ENCODE peak calls at places on chromosome 4, in nine cellular contexts. J, R, I, Q, V, A, H, K and S are unnamed samples.

GRCh38 chr4:141810038-141810701 is 173.8 kb downstream of the IL15 start:
- DNase-seq in K (no peak), H (no peak), R (no peak), I (no peak), Q (no peak), A (no peak), J (no peak), V (no peak), S (no peak)

GRCh38 chr4:101806914-101807313 is 16.4 kb downstream of the BANK1 start:
- DNase-seq in A (peak; percentile 5), V (no peak), I (no peak), J (peak; percentile 64), H (no peak), K (no peak), Q (no peak), R (no peak), S (no peak)

GRCh38 chr4:67587156-67587555 is 28.6 kb downstream of the STAP1 start:
- DNase-seq in A (no peak), J (no peak), R (no peak), Q (no peak), K (no peak), V (no peak), H (no peak), I (no peak), S (no peak)

GRCh38 chr4:36349904-36350554 is 68.6 kb downstream of the DTHD1 start:
- DNase-seq in J (no peak), H (no peak), R (no peak), I (no peak), A (no peak), Q (no peak), V (no peak), K (no peak), S (no peak)

GRCh38 chr4:165085946-165086345 is 26.7 kb downstream of the TMEM192 start:
- DNase-seq in V (no peak), R (no peak), A (no peak), K (no peak), H (no peak), Q (no peak), J (no peak), I (no peak), S (no peak)

GRCh38 chr4:127503111-127503510 is 129.6 kb upstream of the INTU start:
- DNase-seq in J (no peak), H (no peak), V (no peak), K (no peak), I (no peak), R (no peak), Q (no peak), A (no peak), S (no peak)

GRCh38 chr4:22515888-22516541 is at the start of gene ADGRA3:
- DNase-seq in H (peak; percentile 89), J (no peak), V (peak; percentile 88), R (no peak), A (peak; percentile 63), K (peak; percentile 80), I (peak; percentile 57), Q (peak; percentile 74), S (peak; percentile 59)

GRCh38 chr4:8269535-8270417 is at the start of gene HTRA3:
- DNase-seq in J (no peak), V (no peak), I (no peak), Q (peak; percentile 79), K (peak; percentile 26), R (no peak), A (no peak), H (no peak), S (no peak)

GRCh38 chr4:121237069-121237399 is 72.9 kb upstream of the TNIP3 start:
- DNase-seq in V (no peak), Q (no peak), H (no peak), K (no peak), I (no peak), R (no peak), J (no peak), A (no peak), S (no peak)
- TF ChIP-seq POLR2A in V (no peak), Q (no peak), H (no peak), K (no peak), I (no peak), R (no peak), J (no peak), A (no peak), S (no peak)

DNA sequence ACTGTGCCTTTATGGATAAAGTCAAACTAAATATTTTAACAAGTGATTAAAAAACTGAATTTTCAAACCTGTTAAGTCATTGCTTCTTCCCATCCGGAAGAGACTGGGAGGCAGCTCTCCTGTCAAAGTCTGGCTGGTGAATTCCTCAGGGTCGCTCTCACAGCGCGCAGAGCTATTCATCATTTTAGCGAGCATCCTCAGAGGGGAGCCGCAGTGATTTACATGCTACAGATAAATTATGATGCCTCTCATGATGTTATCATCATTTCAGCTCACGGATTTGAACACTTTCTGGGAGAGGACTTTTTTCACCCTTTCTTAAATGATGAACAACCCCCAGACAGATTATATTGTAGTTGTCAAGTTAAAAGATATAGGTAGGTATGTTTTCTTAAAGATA is 23.5 kb upstream of the PACRGL start:
- DNase-seq in V (no peak), Q (peak; percentile 23), J (no peak), R (no peak), A (no peak), K (no peak), H (no peak), I (no peak), S (no peak)
- TF ChIP-seq POLR2A in V (no peak), Q (no peak), J (no peak), R (no peak), A (no peak), K (no peak), H (no peak), I (no peak), S (no peak)

DNA sequence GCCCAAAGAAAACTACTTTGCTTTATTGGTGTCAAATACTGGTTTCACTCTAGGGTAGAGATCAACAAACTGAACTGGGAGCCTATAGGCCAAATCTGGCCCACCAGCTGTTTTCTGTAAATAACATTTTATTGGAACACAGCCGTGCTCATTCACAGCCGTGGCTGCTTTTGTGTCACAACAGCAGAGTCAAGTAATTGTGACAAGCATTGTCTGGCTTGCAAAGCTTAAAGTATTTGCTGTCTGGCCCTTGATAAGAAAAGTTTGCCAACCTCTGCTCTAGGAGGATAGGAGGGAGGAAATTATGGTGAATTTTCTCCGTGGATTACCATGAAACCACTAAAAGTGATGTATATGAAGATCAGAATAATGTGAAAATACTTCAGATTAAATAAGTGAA is 53.4 kb downstream of the GPAT3 start:
- DNase-seq in H (no peak), I (no peak), J (no peak), V (no peak), A (no peak), K (no peak), R (no peak), Q (no peak), S (peak; percentile 6)
- TF ChIP-seq POLR2A in H (no peak), I (no peak), J (no peak), V (no peak), A (no peak), K (no peak), R (no peak), Q (no peak), S (no peak)

DNA sequence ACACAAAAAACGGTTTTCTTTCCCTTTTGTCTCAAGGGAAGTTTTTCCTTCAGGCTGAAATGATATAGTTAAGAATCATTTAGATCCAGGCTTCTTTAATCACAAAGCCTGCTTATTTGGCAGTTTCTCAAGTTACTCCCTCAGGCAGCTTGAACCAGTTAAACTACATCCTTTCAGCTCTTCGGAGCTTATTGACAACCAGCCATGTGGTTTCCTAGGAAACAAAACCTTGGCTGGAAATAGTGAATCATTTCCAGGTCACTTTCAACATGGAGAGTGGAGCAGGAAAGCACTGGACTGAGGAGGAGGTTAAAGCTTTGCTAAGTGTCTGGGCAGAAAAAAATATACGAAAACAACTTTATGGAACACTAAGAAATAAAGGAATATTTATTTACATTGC is 23.0 kb upstream of the AASDH start:
- DNase-seq in A (peak; percentile 79), V (no peak), R (peak; percentile 89), Q (peak; percentile 50), H (no peak), I (peak; percentile 15), K (peak; percentile 82), J (no peak), S (peak; percentile 82)
- TF ChIP-seq POLR2A in A (no peak), V (no peak), R (no peak), Q (no peak), H (no peak), I (no peak), K (peak; percentile 77), J (no peak), S (peak; percentile 30)

DNA sequence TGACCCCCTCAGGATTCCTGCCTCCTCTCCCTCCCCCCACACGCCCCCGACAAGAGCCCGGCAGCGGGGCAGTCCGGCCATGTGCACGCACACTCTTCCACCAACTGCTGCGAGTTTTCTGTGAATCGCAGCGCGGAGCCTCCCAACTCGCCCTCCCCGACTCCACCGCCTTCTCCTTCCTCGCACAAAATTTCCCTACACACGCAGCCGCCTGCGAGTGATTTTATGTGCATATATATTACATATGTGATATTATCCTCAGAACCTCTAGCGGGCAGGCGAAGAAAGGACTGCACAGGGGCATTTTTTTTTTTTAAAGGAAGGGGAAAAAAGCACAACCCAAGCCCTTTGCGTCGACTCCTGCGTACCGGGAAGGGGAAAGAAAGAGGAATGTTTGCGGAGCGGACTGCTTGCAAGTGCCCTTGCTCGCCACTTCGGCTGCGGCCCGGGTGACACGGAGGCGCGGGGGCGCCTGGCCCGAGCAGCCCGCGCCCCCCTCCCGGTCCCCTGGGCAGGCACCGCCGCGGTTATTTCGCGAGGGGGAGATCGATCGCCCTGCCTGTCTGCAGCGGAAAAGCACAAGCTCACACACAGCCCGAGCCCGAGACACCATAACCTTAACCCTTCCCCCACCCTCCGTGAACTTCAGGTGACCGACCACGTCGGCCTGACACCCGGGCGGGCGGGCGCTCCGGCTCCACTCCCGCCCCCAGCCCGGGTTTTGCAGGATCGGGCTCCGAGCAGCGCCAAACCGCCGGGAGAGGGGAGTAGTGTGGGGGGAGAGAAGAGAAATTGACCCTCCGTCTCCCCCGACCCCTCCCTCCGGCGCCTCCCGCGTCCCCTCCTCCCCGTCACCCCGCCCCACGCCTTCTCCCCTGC is 2.2 kb downstream of the ZNF827 start:
- DNase-seq in I (peak; percentile 50), H (peak; percentile 90), V (peak; percentile 59), A (peak; percentile 72), R (no peak), Q (peak; percentile 73), K (peak; percentile 73), J (peak; percentile 74), S (peak; percentile 61)
- TF ChIP-seq POLR2A in I (peak; percentile 12), H (no peak), V (no peak), A (peak; percentile 23), R (no peak), Q (peak; percentile 25), K (peak; percentile 63), J (peak; percentile 11), S (no peak)